ENCODE peak calls at places on chromosomes 1 and 21, in five cellular contexts. One of them, this sample, is unnamed.

GRCh38 chr1:3327389-3327702 is 127.1 kb upstream of the ARHGEF16 start:
- DNase-seq in transverse colon: no peak
- DNase-seq in A549: no peak
- DNase-seq in upper lobe of right lung: no peak
- DNase-seq in AG04450: no peak
- DNase-seq in this sample: no peak

GRCh38 chr1:10866314-10867091 is 70.1 kb upstream of the CASZ1 start:
- DNase-seq in transverse colon: peak
- DNase-seq in A549: peak
- DNase-seq in upper lobe of right lung: peak
- DNase-seq in AG04450: no peak
- DNase-seq in this sample: no peak

GRCh38 chr21:38295997-38296764 is 39.4 kb downstream of the KCNJ15 start:
- DNase-seq in transverse colon: no peak
- DNase-seq in A549: no peak
- DNase-seq in upper lobe of right lung: no peak
- DNase-seq in AG04450: no peak
- DNase-seq in this sample: no peak

GRCh38 chr1:107683198-107683657 is 281.8 kb downstream of the VAV3 start:
- DNase-seq in transverse colon: peak
- DNase-seq in A549: peak
- DNase-seq in upper lobe of right lung: no peak
- DNase-seq in AG04450: no peak
- DNase-seq in this sample: no peak

GRCh38 chr1:192668434-192668983 is 32.6 kb downstream of the RGS13 start:
- DNase-seq in transverse colon: peak
- DNase-seq in A549: peak
- DNase-seq in upper lobe of right lung: no peak
- DNase-seq in AG04450: no peak
- DNase-seq in this sample: no peak

GRCh38 chr1:238063454-238063853 is 172.7 kb upstream of the ZP4 start:
- DNase-seq in transverse colon: no peak
- DNase-seq in A549: peak
- DNase-seq in upper lobe of right lung: no peak
- DNase-seq in AG04450: no peak
- DNase-seq in this sample: peak

GRCh38 chr1:10754571-10755329 is 41.7 kb downstream of the CASZ1 start:
- DNase-seq in transverse colon: no peak
- DNase-seq in A549: no peak
- DNase-seq in upper lobe of right lung: no peak
- DNase-seq in AG04450: no peak
- DNase-seq in this sample: no peak

GRCh38 chr1:7341145-7341900 is 429.8 kb upstream of the VAMP3 start:
- DNase-seq in transverse colon: peak
- DNase-seq in A549: no peak
- DNase-seq in upper lobe of right lung: no peak
- DNase-seq in AG04450: no peak
- DNase-seq in this sample: no peak

GRCh38 chr1:69585666-69586065 is 17.9 kb downstream of the LRRC7 start:
- DNase-seq in transverse colon: no peak
- DNase-seq in A549: no peak
- DNase-seq in upper lobe of right lung: no peak
- DNase-seq in AG04450: no peak
- DNase-seq in this sample: no peak

GRCh38 chr1:92329356-92330129 is 30.7 kb downstream of the RPAP2 start:
- DNase-seq in transverse colon: no peak
- DNase-seq in A549: no peak
- DNase-seq in upper lobe of right lung: no peak
- DNase-seq in AG04450: no peak
- DNase-seq in this sample: peak

GRCh38 chr1:181149326-181150000 is 61.0 kb downstream of the IER5 start:
- DNase-seq in transverse colon: peak
- DNase-seq in A549: no peak
- DNase-seq in upper lobe of right lung: no peak
- DNase-seq in AG04450: no peak
- DNase-seq in this sample: no peak

GRCh38 chr1:91611498-91611917 is 110.9 kb downstream of the CDC7 start:
- DNase-seq in transverse colon: peak
- DNase-seq in A549: peak
- DNase-seq in upper lobe of right lung: peak
- DNase-seq in AG04450: no peak
- DNase-seq in this sample: no peak

GRCh38 chr1:170634293-170634692 is 29.6 kb upstream of the PRRX1 start:
- DNase-seq in transverse colon: no peak
- DNase-seq in A549: no peak
- DNase-seq in upper lobe of right lung: no peak
- DNase-seq in AG04450: peak
- DNase-seq in this sample: no peak

GRCh38 chr1:160996195-160996594 is 24.8 kb downstream of the F11R start:
- DNase-seq in transverse colon: no peak
- DNase-seq in A549: peak
- DNase-seq in upper lobe of right lung: no peak
- DNase-seq in AG04450: no peak
- DNase-seq in this sample: no peak

GRCh38 chr1:46798820-46799219 is at the start of gene CYP4B1:
- DNase-seq in transverse colon: peak
- DNase-seq in A549: no peak
- DNase-seq in upper lobe of right lung: peak
- DNase-seq in AG04450: no peak
- DNase-seq in this sample: no peak

GRCh38 chr1:59682405-59683080 is 132.2 kb upstream of the HOOK1 start:
- DNase-seq in transverse colon: no peak
- DNase-seq in A549: no peak
- DNase-seq in upper lobe of right lung: no peak
- DNase-seq in AG04450: no peak
- DNase-seq in this sample: no peak

GRCh38 chr1:19762175-19762779 is 37.4 kb downstream of the TMCO4 start:
- DNase-seq in transverse colon: peak
- DNase-seq in A549: peak
- DNase-seq in upper lobe of right lung: peak
- DNase-seq in AG04450: no peak
- DNase-seq in this sample: no peak

GRCh38 chr1:157369808-157370521 is 182.3 kb downstream of the FCRL5 start:
- DNase-seq in transverse colon: peak
- DNase-seq in A549: peak
- DNase-seq in upper lobe of right lung: no peak
- DNase-seq in AG04450: peak
- DNase-seq in this sample: peak

GRCh38 chr1:192805832-192806323 is 3.0 kb upstream of the RGS2 start:
- DNase-seq in transverse colon: no peak
- DNase-seq in A549: peak
- DNase-seq in upper lobe of right lung: no peak
- DNase-seq in AG04450: peak
- DNase-seq in this sample: peak

GRCh38 chr1:91569411-91570104 is 68.9 kb downstream of the CDC7 start:
- DNase-seq in transverse colon: peak
- DNase-seq in A549: peak
- DNase-seq in upper lobe of right lung: peak
- DNase-seq in AG04450: peak
- DNase-seq in this sample: peak

GRCh38 chr1:92483442-92484170 is 3.1 kb downstream of the GFI1 start:
- DNase-seq in transverse colon: peak
- DNase-seq in A549: no peak
- DNase-seq in upper lobe of right lung: peak
- DNase-seq in AG04450: no peak
- DNase-seq in this sample: no peak

GRCh38 chr1:83692524-83693336 is 306.2 kb downstream of the TTLL7 start:
- DNase-seq in transverse colon: no peak
- DNase-seq in A549: no peak
- DNase-seq in upper lobe of right lung: no peak
- DNase-seq in AG04450: no peak
- DNase-seq in this sample: no peak

GRCh38 chr1:231420959-231421615 is 1.0 kb downstream of the EGLN1 start:
- DNase-seq in transverse colon: peak
- DNase-seq in A549: peak
- DNase-seq in upper lobe of right lung: peak
- DNase-seq in AG04450: no peak
- DNase-seq in this sample: no peak

GRCh38 chr1:112719706-112720105 is 4.6 kb upstream of the PPM1J start:
- DNase-seq in transverse colon: no peak
- DNase-seq in A549: no peak
- DNase-seq in upper lobe of right lung: no peak
- DNase-seq in AG04450: no peak
- DNase-seq in this sample: no peak

DNA sequence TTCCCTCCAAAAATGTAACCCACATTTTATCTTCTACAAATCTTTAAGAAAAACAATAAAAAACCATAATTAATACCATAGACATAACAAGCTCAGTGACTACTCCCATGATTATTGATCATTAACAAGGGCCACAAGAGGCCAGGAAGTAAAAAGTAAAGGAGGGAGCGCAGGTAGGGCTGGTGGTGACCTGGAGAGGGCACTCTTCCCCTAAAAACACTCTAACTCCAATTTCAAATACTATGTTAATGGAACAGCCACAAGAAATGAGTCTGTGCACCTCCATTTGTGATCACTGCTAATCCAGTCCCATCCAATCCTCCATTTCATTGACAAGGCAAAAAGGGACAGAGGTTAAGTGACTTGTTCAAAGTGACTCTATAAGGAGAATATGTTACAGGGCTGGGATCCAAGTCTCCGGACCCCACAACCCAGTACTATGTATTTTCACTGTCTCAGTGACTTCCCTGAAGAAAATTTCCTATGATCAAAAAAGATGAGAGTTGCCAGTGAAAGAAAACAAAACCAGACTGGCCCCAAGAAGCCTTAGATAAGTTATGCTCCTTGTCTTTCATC is 41.2 kb upstream of the CFAP298 start:
- DNase-seq in transverse colon: no peak
- DNase-seq in A549: peak
- DNase-seq in upper lobe of right lung: no peak
- DNase-seq in AG04450: no peak
- DNase-seq in this sample: peak
- TF ChIP-seq CTCF in transverse colon: peak
- TF ChIP-seq CTCF in A549: peak
- TF ChIP-seq CTCF in upper lobe of right lung: peak
- TF ChIP-seq CTCF in AG04450: peak
- TF ChIP-seq CTCF in this sample: peak

DNA sequence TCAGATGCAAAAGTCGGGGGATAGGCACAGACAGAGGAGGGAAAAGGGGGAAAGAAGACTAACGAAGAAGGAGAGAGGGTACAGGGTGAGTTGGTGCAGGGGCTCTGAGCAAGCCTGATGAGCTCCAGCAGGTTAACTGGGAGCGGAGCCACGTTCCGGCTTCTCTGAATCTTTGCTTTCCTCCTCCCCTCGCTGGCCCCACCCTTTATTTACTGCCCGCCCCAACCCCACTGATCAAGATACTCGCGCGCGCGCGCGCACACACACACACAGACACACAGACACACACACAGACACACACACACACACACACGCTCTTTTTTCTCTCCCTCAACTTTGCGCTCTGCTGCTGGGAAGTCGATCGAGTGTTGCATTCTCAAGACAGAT is at the start of gene GRIK1:
- DNase-seq in transverse colon: no peak
- DNase-seq in A549: no peak
- DNase-seq in upper lobe of right lung: no peak
- DNase-seq in AG04450: no peak
- DNase-seq in this sample: no peak
- H3K4me3 ChIP-seq in transverse colon: no peak
- H3K4me3 ChIP-seq in A549: no peak
- H3K4me3 ChIP-seq in upper lobe of right lung: no peak
- H3K4me3 ChIP-seq in AG04450: peak
- H3K4me3 ChIP-seq in this sample: peak

GRCh38 chr1:150397392-150398032 is 33.6 kb downstream of the RPRD2 start:
- DNase-seq in transverse colon: no peak
- DNase-seq in A549: no peak
- DNase-seq in upper lobe of right lung: no peak
- DNase-seq in AG04450: no peak
- DNase-seq in this sample: no peak
- TF ChIP-seq CTCF in transverse colon: no peak
- TF ChIP-seq CTCF in A549: no peak
- TF ChIP-seq CTCF in upper lobe of right lung: no peak
- TF ChIP-seq CTCF in AG04450: no peak
- TF ChIP-seq CTCF in this sample: no peak

GRCh38 chr1:206557636-206558473 is 50.5 kb downstream of the RASSF5 start:
- DNase-seq in transverse colon: no peak
- DNase-seq in A549: no peak
- DNase-seq in upper lobe of right lung: no peak
- DNase-seq in AG04450: no peak
- DNase-seq in this sample: no peak

GRCh38 chr1:206555473-206555935 is 48.2 kb downstream of the RASSF5 start:
- DNase-seq in transverse colon: peak
- DNase-seq in A549: no peak
- DNase-seq in upper lobe of right lung: no peak
- DNase-seq in AG04450: no peak
- DNase-seq in this sample: no peak

GRCh38 chr1:206556748-206557635 is 49.7 kb downstream of the RASSF5 start:
- DNase-seq in transverse colon: peak
- DNase-seq in A549: peak
- DNase-seq in upper lobe of right lung: peak
- DNase-seq in AG04450: no peak
- DNase-seq in this sample: no peak

GRCh38 chr1:206554833-206555472 is 47.6 kb downstream of the RASSF5 start:
- DNase-seq in transverse colon: no peak
- DNase-seq in A549: no peak
- DNase-seq in upper lobe of right lung: no peak
- DNase-seq in AG04450: no peak
- DNase-seq in this sample: no peak

DNA sequence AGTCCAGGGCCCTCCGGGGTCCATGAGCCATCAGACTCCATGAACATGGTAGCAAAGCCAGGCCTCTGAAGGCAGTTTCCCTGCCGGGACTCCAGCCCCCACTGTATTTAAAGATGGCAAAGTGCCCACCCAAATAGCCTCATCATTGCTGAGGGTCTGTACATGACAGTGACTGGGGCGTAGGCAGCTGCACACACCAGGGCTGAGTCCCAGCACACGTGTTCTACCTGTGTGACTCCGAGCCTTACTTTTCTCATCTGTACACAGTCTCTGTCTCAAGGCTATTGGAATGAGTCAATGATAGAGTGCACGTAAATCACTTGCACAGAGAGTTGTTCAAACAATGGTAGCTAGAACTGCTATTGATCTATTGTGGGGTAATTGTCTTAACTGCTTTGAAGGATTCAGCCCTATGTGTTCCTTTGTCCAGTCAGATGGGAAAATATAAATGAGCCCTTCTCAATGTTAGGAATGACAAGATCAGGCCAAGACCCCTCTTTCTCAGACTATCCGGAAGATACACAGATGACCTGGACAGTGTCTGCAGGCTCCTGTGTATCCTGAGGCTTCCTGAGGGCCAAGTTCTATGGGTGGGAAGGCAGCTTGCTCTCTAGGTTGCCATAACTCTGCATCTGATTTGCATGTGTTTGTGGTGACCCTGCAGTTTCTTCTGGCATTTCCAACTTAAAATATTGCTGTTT is 48.9 kb downstream of the RASSF5 start:
- DNase-seq in transverse colon: no peak
- DNase-seq in A549: no peak
- DNase-seq in upper lobe of right lung: no peak
- DNase-seq in AG04450: no peak
- DNase-seq in this sample: no peak
- H3K4me3 ChIP-seq in transverse colon: no peak
- H3K4me3 ChIP-seq in A549: peak
- H3K4me3 ChIP-seq in upper lobe of right lung: peak
- H3K4me3 ChIP-seq in AG04450: no peak
- H3K4me3 ChIP-seq in this sample: no peak

GRCh38 chr1:235328271-235329138 is at the start of gene GGPS1:
- DNase-seq in transverse colon: peak
- DNase-seq in A549: peak
- DNase-seq in upper lobe of right lung: peak
- DNase-seq in AG04450: peak
- DNase-seq in this sample: peak
- TF ChIP-seq CTCF in transverse colon: peak
- TF ChIP-seq CTCF in A549: peak
- TF ChIP-seq CTCF in upper lobe of right lung: peak
- TF ChIP-seq CTCF in AG04450: peak
- TF ChIP-seq CTCF in this sample: no peak

GRCh38 chr1:23745515-23745914 is 2.2 kb downstream of the ELOA start:
- DNase-seq in transverse colon: no peak
- DNase-seq in A549: peak
- DNase-seq in upper lobe of right lung: no peak
- DNase-seq in AG04450: no peak
- DNase-seq in this sample: no peak
- H3K4me3 ChIP-seq in transverse colon: no peak
- H3K4me3 ChIP-seq in A549: peak
- H3K4me3 ChIP-seq in upper lobe of right lung: peak
- H3K4me3 ChIP-seq in AG04450: no peak
- H3K4me3 ChIP-seq in this sample: no peak